ENCODE peak calls at places on chromosomes 11 and 22, in four cellular contexts. V is IMR-90, D is pancreas, P is H1. I is an unnamed sample.

GRCh38 chr11:71202598-71202944 is 49.8 kb downstream of the SHANK2 start:
- DNase-seq in V (no peak), D (no peak), P (no peak), I (no peak)

GRCh38 chr11:2265854-2266585 is 4.4 kb downstream of the ASCL2 start:
- DNase-seq in V (no peak), D (no peak), P (no peak), I (peak)

GRCh38 chr11:11567862-11568650 is 53.7 kb downstream of the GALNT18 start:
- DNase-seq in V (peak), D (no peak), P (no peak), I (no peak)

GRCh38 chr22:36398602-36399472 is 11.1 kb upstream of the MYH9 start:
- DNase-seq in V (peak), D (no peak), P (no peak), I (no peak)

GRCh38 chr11:12381875-12382274 is 4.5 kb downstream of the PARVA start:
- DNase-seq in V (no peak), D (no peak), P (no peak), I (no peak)

GRCh38 chr11:13902456-13902855 is 60.1 kb upstream of the SPON1 start:
- DNase-seq in V (no peak), D (no peak), P (no peak), I (no peak)

GRCh38 chr11:80719292-80719646 is 1278.4 kb upstream of the TENM4 start:
- DNase-seq in V (no peak), D (no peak), P (no peak), I (no peak)

GRCh38 chr22:32861330-32861729 is 59.8 kb downstream of the TIMP3 start:
- DNase-seq in V (no peak), D (no peak), P (no peak), I (no peak)

GRCh38 chr11:45715398-45715797 is 50.0 kb upstream of the CHST1 start:
- DNase-seq in V (no peak), D (no peak), P (no peak), I (no peak)

GRCh38 chr11:103624708-103625623 is 411.5 kb upstream of the DDI1 start:
- DNase-seq in V (peak), D (no peak), P (no peak), I (no peak)

GRCh38 chr11:45155627-45156180 is 9.3 kb downstream of the PRDM11 start:
- DNase-seq in V (no peak), D (no peak), P (no peak), I (no peak)

GRCh38 chr11:132217856-132218255 is 847.4 kb downstream of the NTM start:
- DNase-seq in V (no peak), D (no peak), P (no peak), I (no peak)

GRCh38 chr11:115721309-115722007 is 217.2 kb upstream of the CADM1 start:
- DNase-seq in V (no peak), D (no peak), P (no peak), I (peak)

GRCh38 chr11:68542617-68543016 is 82.1 kb downstream of the PPP6R3 start:
- DNase-seq in V (peak), D (no peak), P (no peak), I (no peak)

GRCh38 chr22:20651286-20651685 is 122.6 kb upstream of the SERPIND1 start:
- DNase-seq in V (no peak), D (no peak), P (peak), I (no peak)

GRCh38 chr22:45082795-45083194 is 73.0 kb upstream of the PHF21B start:
- DNase-seq in V (no peak), D (no peak), P (peak), I (peak)

GRCh38 chr11:78659326-78660319 is 85.0 kb upstream of the NARS2 start:
- DNase-seq in V (no peak), D (peak), P (peak), I (peak)

GRCh38 chr22:23395476-23396361 is 184.4 kb downstream of the IGLL1 start:
- DNase-seq in V (no peak), D (no peak), P (no peak), I (no peak)

GRCh38 chr22:44567846-44568493 is 69.9 kb upstream of the RTL6 start:
- DNase-seq in V (peak), D (peak), P (no peak), I (peak)

GRCh38 chr11:71120346-71120963 is 131.9 kb downstream of the SHANK2 start:
- DNase-seq in V (no peak), D (peak), P (peak), I (peak)

GRCh38 chr11:31375866-31376265 is 6.2 kb downstream of the DNAJC24 start:
- DNase-seq in V (no peak), D (no peak), P (no peak), I (no peak)

GRCh38 chr11:48228761-48229160 is 12.2 kb downstream of the OR4B1 start:
- DNase-seq in V (no peak), D (no peak), P (no peak), I (no peak)

GRCh38 chr11:18329196-18329870 is 7.0 kb downstream of the GTF2H1 start:
- DNase-seq in V (no peak), D (no peak), P (no peak), I (no peak)

GRCh38 chr11:110989734-110990133 is 255.8 kb upstream of the POU2AF2 start:
- DNase-seq in V (peak), D (no peak), P (no peak), I (no peak)

GRCh38 chr11:16775604-16776283 is 37.3 kb downstream of the C11orf58 start:
- DNase-seq in V (no peak), D (no peak), P (no peak), I (peak)

GRCh38 chr11:18490319-18490718 is 34.7 kb downstream of the LDHAL6A start:
- DNase-seq in V (peak), D (no peak), P (no peak), I (no peak)

GRCh38 chr11:100671471-100671870 is 15.6 kb upstream of the ARHGAP42 start:
- DNase-seq in V (peak), D (no peak), P (no peak), I (no peak)

GRCh38 chr22:22110548-22111266 is 128.1 kb upstream of the TOP3B start:
- DNase-seq in V (peak), D (peak), P (peak), I (peak)

GRCh38 chr22:28142361-28142801 is 223.3 kb upstream of the PITPNB start:
- DNase-seq in V (peak), D (no peak), P (no peak), I (no peak)

GRCh38 chr22:29912605-29913398 is 29.8 kb downstream of the MTMR3 start:
- DNase-seq in V (peak), D (no peak), P (no peak), I (no peak)

GRCh38 chr11:124276081-124276480 is 19.9 kb downstream of the OR8G5 start:
- DNase-seq in V (peak), D (no peak), P (no peak), I (no peak)

GRCh38 chr11:69540118-69541000 is 58.9 kb downstream of the LINC01488 start:
- DNase-seq in V (no peak), D (no peak), P (peak), I (peak)

GRCh38 chr11:6253196-6253595 is 6.4 kb upstream of the CCKBR start:
- DNase-seq in V (no peak), D (no peak), P (no peak), I (no peak)

GRCh38 chr22:19958083-19959042 is 16.7 kb upstream of the TXNRD2 start:
- DNase-seq in V (peak), D (no peak), P (no peak), I (no peak)

GRCh38 chr11:47109882-47110281 is 66.8 kb downstream of the ARFGAP2 start:
- DNase-seq in V (no peak), D (no peak), P (no peak), I (no peak)

GRCh38 chr11:3835100-3835485 is 5.7 kb downstream of the RHOG start:
- DNase-seq in V (peak), D (no peak), P (no peak), I (no peak)
- H3K27ac ChIP-seq in V (no peak), D (no peak), P (no peak), I (no peak)

DNA sequence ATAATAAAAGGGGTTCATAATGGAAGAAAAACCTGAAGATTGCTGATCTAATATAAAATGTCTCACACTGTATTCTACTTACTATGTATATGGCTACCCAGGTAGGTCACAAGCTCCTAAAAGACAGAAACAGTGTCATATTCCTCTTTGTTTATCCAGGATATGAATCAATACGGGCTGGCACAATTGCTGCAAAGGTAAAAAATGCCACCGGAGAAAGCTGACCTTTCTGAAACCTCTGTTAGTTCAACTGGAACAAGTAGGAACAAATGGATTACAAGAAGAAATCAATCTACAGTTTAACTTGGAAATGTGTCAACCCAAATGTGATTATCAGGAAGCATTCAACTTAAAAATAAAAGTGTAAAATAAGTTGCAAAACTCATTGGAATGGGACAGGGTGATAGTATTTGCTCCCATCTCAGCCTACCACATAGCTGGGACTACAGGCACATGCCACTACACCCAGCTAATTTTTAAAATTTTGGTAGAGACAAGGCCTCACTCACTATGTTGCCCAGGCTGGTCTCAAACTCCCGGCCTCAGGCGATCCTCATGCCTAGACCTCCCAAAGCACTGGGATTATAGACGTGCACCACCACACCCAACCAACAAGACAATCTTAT is 27.6 kb downstream of the SLC35F2 start:
- DNase-seq in V (no peak), D (peak), P (no peak), I (no peak)
- H3K27ac ChIP-seq in V (no peak), D (peak), P (no peak), I (no peak)

GRCh38 chr22:46679711-46680269 is 58.3 kb downstream of the CERK start:
- DNase-seq in V (no peak), D (no peak), P (no peak), I (no peak)

GRCh38 chr22:46678003-46678657 is 57.9 kb downstream of the GRAMD4 start:
- DNase-seq in V (no peak), D (no peak), P (no peak), I (no peak)

GRCh38 chr22:46677323-46678002 is 57.3 kb downstream of the GRAMD4 start:
- DNase-seq in V (no peak), D (no peak), P (no peak), I (no peak)

GRCh38 chr22:46681010-46681409 is 57.0 kb downstream of the CERK start:
- DNase-seq in V (no peak), D (no peak), P (peak), I (no peak)

GRCh38 chr22:46678785-46679700 is 58.9 kb downstream of the GRAMD4 start:
- DNase-seq in V (peak), D (no peak), P (no peak), I (no peak)
- H3K27ac ChIP-seq in V (peak), D (no peak), P (no peak), I (no peak)

GRCh38 chr22:35311551-35311999 is 11.9 kb downstream of the TOM1 start:
- DNase-seq in V (no peak), D (peak), P (no peak), I (no peak)

GRCh38 chr22:35313311-35314121 is 13.8 kb downstream of the TOM1 start:
- DNase-seq in V (peak), D (peak), P (no peak), I (no peak)

GRCh38 chr22:35314161-35314942 is 14.7 kb downstream of the TOM1 start:
- DNase-seq in V (no peak), D (peak), P (no peak), I (peak)

GRCh38 chr22:35310556-35311550 is 11.2 kb downstream of the TOM1 start:
- DNase-seq in V (no peak), D (peak), P (no peak), I (no peak)

DNA sequence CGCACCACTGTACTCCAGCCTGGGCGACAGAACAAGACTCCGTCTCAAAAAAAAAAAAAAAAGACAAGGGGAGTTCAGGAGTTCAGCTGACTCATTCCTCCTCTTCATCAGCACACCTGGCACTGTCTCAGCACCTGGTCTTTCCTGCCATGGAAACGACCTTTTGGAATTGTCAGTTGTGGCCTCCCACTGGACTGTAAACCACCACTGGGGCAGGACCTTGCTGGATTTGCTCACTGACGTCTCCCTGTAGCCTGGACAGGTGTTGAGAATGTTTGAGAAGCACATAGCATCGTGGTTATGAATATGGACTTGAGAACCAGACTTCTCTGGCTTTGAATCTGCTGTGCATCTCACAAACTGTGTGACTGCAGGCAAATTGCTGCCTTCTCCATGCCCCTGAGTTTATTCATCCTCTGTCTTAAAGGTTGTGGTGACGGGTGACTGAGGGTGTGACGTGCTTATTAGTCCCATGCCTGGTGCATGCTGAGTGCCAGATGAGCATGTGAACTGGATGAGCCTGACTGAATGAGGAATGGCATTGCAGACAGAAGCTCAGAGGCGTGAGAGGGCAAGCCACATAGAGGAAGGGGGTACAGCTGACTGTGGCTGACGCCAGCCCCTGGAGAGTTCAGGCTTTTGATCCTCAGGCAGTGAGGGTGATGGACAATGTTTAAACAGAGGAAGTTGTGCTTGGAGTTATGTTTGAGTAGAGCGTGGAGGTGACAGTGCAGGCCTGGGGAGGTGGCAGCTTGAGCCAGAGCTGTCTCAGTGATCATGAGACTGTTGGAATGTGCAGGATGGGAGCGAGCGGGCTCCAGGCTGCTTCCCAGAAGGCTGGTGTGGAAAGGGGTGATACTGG is 12.7 kb downstream of the TOM1 start:
- DNase-seq in V (peak), D (peak), P (no peak), I (no peak)
- H3K27ac ChIP-seq in V (no peak), D (peak), P (no peak), I (no peak)

DNA sequence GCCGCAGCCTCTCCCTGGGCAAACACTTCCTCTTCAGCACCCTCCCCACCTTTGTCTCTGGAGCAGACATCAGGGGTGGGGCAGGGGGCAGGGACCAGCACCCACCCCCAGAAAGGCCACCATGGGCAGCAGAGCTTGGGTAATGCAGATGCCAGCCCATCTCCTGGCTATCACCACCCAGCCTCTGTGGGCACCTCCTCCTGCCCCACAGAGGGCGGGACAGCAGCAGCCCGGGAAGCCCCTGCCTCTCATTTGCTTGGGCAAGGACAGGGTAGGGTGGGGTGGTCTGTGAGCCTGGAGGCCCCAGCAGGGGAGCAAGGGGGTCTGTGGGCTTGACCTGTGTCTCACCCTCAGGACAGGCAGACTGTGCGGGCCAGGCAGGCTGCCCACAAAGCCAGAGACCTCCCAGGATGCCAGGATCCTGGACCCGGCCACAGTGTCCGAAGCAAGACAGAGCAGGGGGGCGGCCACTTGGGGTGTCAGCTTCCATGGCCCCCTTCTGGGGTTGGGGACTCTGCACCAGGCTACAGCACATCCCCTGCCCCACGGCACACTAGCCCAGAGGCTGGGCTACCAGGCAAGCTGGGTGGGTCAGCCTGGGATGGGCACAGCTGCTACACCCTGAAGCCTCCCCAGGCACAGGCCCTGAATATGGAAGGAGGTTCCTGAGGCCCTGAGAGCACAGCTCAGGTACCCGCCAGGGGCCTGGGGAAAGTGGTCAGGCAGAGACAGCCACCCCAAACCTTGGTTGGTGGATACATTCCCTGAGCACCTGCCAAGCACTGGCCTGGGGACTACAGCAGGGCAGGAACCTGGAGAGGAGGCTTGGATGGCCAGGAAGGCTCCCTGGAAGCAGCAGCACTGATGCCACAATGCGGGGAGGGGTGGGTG is 4.5 kb downstream of the RNH1 start:
- DNase-seq in V (no peak), D (no peak), P (no peak), I (peak)
- H3K27ac ChIP-seq in V (no peak), D (no peak), P (no peak), I (no peak)

GRCh38 chr22:17706451-17706900 is 67.8 kb downstream of the BID start:
- DNase-seq in V (peak), D (no peak), P (no peak), I (peak)

GRCh38 chr22:17706947-17707346 is 67.3 kb downstream of the BID start:
- DNase-seq in V (no peak), D (no peak), P (no peak), I (no peak)

GRCh38 chr22:17705565-17706450 is 67.3 kb downstream of the BCL2L13 start:
- DNase-seq in V (peak), D (no peak), P (no peak), I (no peak)

GRCh38 chr22:17710023-17710422 is 64.2 kb downstream of the BID start:
- DNase-seq in V (no peak), D (no peak), P (no peak), I (no peak)

GRCh38 chr22:17707526-17707925 is 66.7 kb downstream of the BID start:
- DNase-seq in V (no peak), D (no peak), P (no peak), I (no peak)
- H3K27ac ChIP-seq in V (no peak), D (peak), P (no peak), I (no peak)

GRCh38 chr11:65542738-65543390 is 15.3 kb downstream of the LTBP3 start:
- DNase-seq in V (no peak), D (no peak), P (no peak), I (no peak)

GRCh38 chr11:65540290-65541092 is 15.6 kb downstream of the SCYL1 start:
- DNase-seq in V (peak), D (peak), P (peak), I (peak)

GRCh38 chr11:65539401-65540289 is 14.8 kb downstream of the SCYL1 start:
- DNase-seq in V (no peak), D (peak), P (peak), I (peak)

GRCh38 chr11:65538915-65539374 is 14.1 kb downstream of the SCYL1 start:
- DNase-seq in V (no peak), D (no peak), P (peak), I (peak)

GRCh38 chr11:65541093-65542010 is 16.5 kb downstream of the SCYL1 start:
- DNase-seq in V (no peak), D (no peak), P (no peak), I (no peak)
- H3K27ac ChIP-seq in V (peak), D (peak), P (no peak), I (no peak)

GRCh38 chr11:129644326-129644725 is 171.3 kb upstream of the TMEM45B start:
- DNase-seq in V (no peak), D (no peak), P (no peak), I (no peak)
- H3K27ac ChIP-seq in V (no peak), D (no peak), P (no peak), I (no peak)

DNA sequence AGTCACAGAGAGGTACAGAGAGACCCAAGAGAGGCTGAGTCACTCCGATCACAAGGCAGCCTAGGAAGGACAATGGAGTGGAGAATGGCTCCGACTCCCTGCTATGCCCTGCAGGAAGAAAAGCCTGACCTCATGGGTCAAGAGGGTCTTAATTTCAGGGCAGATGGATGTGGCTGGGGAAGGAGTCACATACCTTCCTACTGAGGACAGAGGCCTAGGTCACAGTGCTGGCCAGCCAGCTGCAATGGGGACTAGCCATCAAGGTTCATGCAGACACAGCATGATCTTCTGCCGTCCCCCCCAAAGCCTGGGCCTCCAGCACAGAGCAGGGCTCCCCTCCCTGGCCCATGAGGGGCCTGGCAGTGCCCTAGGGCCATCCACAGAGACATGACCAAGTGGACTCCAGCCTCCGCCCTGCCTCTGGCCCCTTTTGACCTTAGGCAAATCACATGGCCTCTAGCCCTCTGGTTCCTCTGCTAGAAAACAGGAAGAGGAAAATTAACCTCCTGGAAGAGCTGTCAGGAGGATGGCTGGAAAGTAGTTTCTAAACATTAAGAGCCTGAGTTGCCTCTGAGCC is 1.8 kb downstream of the ARRB1 start:
- DNase-seq in V (no peak), D (no peak), P (no peak), I (peak)
- H3K27ac ChIP-seq in V (peak), D (peak), P (no peak), I (peak)